ENCODE peak calls at places on chromosomes 5 and 9, in ten cellular contexts. X is EL; Y is activated T-cell treated with anti-CD3 and anti-CD28 coated beads, Interleukin-2, amount 50 U/mL, for 72 hours; C is activated T-helper 1 cell treated with Interleukin-2 at 50 U/mL for 16 hours; D is osteocyte; F is NCI-H1092; M is T-cell; Z is prostate gland; L is T-helper 9 cell; T is IMR-90. W is an unnamed sample.

GRCh38 chr5:151139646-151140045 is 17.9 kb downstream of the ANXA6 start:
- DNase-seq in X (no peak), Y (no peak), C (no peak), D (no peak), F (no peak), M (no peak), Z (no peak), L (no peak), T (no peak), W (no peak)

GRCh38 chr5:173745561-173745960 is 129.1 kb upstream of the BOD1 start:
- DNase-seq in X (no peak), Y (no peak), C (no peak), D (no peak), F (no peak), M (no peak), Z (no peak), L (no peak), T (no peak), W (no peak)

GRCh38 chr5:87435144-87435694 is 22.5 kb upstream of the CCNH start:
- DNase-seq in X (no peak), Y (no peak), C (no peak), D (no peak), F (no peak), M (no peak), Z (no peak), L (no peak), T (no peak), W (no peak)

GRCh38 chr5:174151579-174152181 is 106.2 kb downstream of the NSG2 start:
- DNase-seq in X (no peak), Y (no peak), C (no peak), D (no peak), F (no peak), M (no peak), Z (no peak), L (no peak), T (no peak), W (no peak)

GRCh38 chr9:96139592-96140251 is 162.3 kb downstream of the HSD17B3 start:
- DNase-seq in X (peak; percentile 84), Y (no peak), C (no peak), D (no peak), F (peak; percentile 68), M (no peak), Z (peak; percentile 88), L (no peak), T (peak; percentile 95), W (peak; percentile 72)

GRCh38 chr5:61298580-61298979 is 33.5 kb upstream of the ZSWIM6 start:
- DNase-seq in X (no peak), Y (no peak), C (no peak), D (no peak), F (no peak), M (no peak), Z (no peak), L (no peak), T (peak; percentile 89), W (no peak)

GRCh38 chr5:18497089-18497488 is 862.8 kb downstream of the TAF11L14 start:
- DNase-seq in X (no peak), Y (no peak), C (no peak), D (no peak), F (no peak), M (no peak), Z (no peak), L (no peak), T (no peak), W (no peak)

GRCh38 chr5:133265720-133266575 is 214.1 kb downstream of the HSPA4 start:
- DNase-seq in X (no peak), Y (no peak), C (no peak), D (no peak), F (no peak), M (no peak), Z (no peak), L (no peak), T (no peak), W (peak; percentile 25)

GRCh38 chr5:67245259-67245846 is 48.8 kb upstream of the CD180 start:
- DNase-seq in X (no peak), Y (no peak), C (no peak), D (no peak), F (no peak), M (no peak), Z (no peak), L (no peak), T (no peak), W (no peak)

GRCh38 chr5:100877277-100877676 is 25.8 kb downstream of the ST8SIA4 start:
- DNase-seq in X (no peak), Y (no peak), C (no peak), D (no peak), F (no peak), M (no peak), Z (no peak), L (no peak), T (no peak), W (no peak)

GRCh38 chr5:128085413-128085812 is 1.8 kb downstream of the SLC12A2 start:
- DNase-seq in X (no peak), Y (no peak), C (no peak), D (no peak), F (no peak), M (no peak), Z (no peak), L (no peak), T (no peak), W (no peak)

GRCh38 chr5:116520706-116521105 is 53.9 kb downstream of the SEMA6A start:
- DNase-seq in X (no peak), Y (no peak), C (no peak), D (no peak), F (no peak), M (no peak), Z (no peak), L (no peak), T (no peak), W (no peak)

GRCh38 chr9:133521122-133522072 is 3.4 kb downstream of the MYMK start:
- DNase-seq in X (no peak), Y (no peak), C (no peak), D (no peak), F (no peak), M (no peak), Z (no peak), L (no peak), T (no peak), W (no peak)

GRCh38 chr5:142749321-142749720 is 20.9 kb upstream of the ARHGAP26 start:
- DNase-seq in X (peak; percentile 68), Y (no peak), C (no peak), D (no peak), F (no peak), M (no peak), Z (no peak), L (no peak), T (peak; percentile 77), W (no peak)

GRCh38 chr9:18393340-18394130 is 80.4 kb upstream of the ADAMTSL1 start:
- DNase-seq in X (peak; percentile 95), Y (no peak), C (no peak), D (no peak), F (peak; percentile 99), M (no peak), Z (peak; percentile 92), L (no peak), T (peak; percentile 96), W (peak; percentile 67)

GRCh38 chr5:134140530-134141201 is 26.2 kb downstream of the TCF7 start:
- DNase-seq in X (peak; percentile 81), Y (peak; percentile 68), C (no peak), D (peak; percentile 84), F (peak; percentile 17), M (peak; percentile 49), Z (peak; percentile 83), L (peak; percentile 47), T (peak; percentile 71), W (peak; percentile 74)

GRCh38 chr5:84372066-84372700 is 12.5 kb downstream of the EDIL3 start:
- DNase-seq in X (peak; percentile 40), Y (no peak), C (no peak), D (no peak), F (no peak), M (no peak), Z (no peak), L (no peak), T (peak; percentile 75), W (peak; percentile 35)